ENCODE peak calls at places on chromosomes 12 and 14, in five cellular contexts. One of them, this sample, is unnamed.
A peak's percentile ranks its signal among the peaks of the same experiment; 100 is the strongest.

GRCh38 chr12:5907812-5908211 is 37.2 kb downstream of the ANO2 start:
- DNase-seq in HepG2: no peak
- DNase-seq in K562: no peak
- DNase-seq in SK-N-SH: no peak
- DNase-seq in H1: no peak
- DNase-seq in this sample: no peak

GRCh38 chr12:78562358-78563205 is 302.0 kb upstream of the SYT1 start:
- DNase-seq in HepG2: peak; percentile 1
- DNase-seq in K562: no peak
- DNase-seq in SK-N-SH: no peak
- DNase-seq in H1: no peak
- DNase-seq in this sample: peak; percentile 63

GRCh38 chr12:97168804-97169203 is 261.7 kb downstream of the NEDD1 start:
- DNase-seq in HepG2: no peak
- DNase-seq in K562: no peak
- DNase-seq in SK-N-SH: no peak
- DNase-seq in H1: no peak
- DNase-seq in this sample: no peak

GRCh38 chr12:18400186-18400585 is 138.9 kb downstream of the PIK3C2G start:
- DNase-seq in HepG2: no peak
- DNase-seq in K562: no peak
- DNase-seq in SK-N-SH: no peak
- DNase-seq in H1: no peak
- DNase-seq in this sample: no peak

GRCh38 chr12:31880340-31880739 is 78.9 kb upstream of the RESF1 start:
- DNase-seq in HepG2: no peak
- DNase-seq in K562: no peak
- DNase-seq in SK-N-SH: no peak
- DNase-seq in H1: no peak
- DNase-seq in this sample: no peak

GRCh38 chr12:66365718-66366485 is 63.6 kb downstream of the HELB start:
- DNase-seq in HepG2: no peak
- DNase-seq in K562: no peak
- DNase-seq in SK-N-SH: no peak
- DNase-seq in H1: no peak
- DNase-seq in this sample: no peak

GRCh38 chr14:53390008-53390407 is 236.9 kb upstream of the DDHD1 start:
- DNase-seq in HepG2: no peak
- DNase-seq in K562: no peak
- DNase-seq in SK-N-SH: no peak
- DNase-seq in H1: no peak
- DNase-seq in this sample: no peak

GRCh38 chr14:77849711-77850110 is 49.8 kb downstream of the ADCK1 start:
- DNase-seq in HepG2: no peak
- DNase-seq in K562: no peak
- DNase-seq in SK-N-SH: no peak
- DNase-seq in H1: no peak
- DNase-seq in this sample: no peak

GRCh38 chr12:69929125-69929524 is 104.1 kb downstream of the MYRFL start:
- DNase-seq in HepG2: no peak
- DNase-seq in K562: no peak
- DNase-seq in SK-N-SH: no peak
- DNase-seq in H1: no peak
- DNase-seq in this sample: no peak

GRCh38 chr14:72679591-72680151 is 214.2 kb downstream of the DPF3 start:
- DNase-seq in HepG2: no peak
- DNase-seq in K562: no peak
- DNase-seq in SK-N-SH: peak; percentile 58
- DNase-seq in H1: no peak
- DNase-seq in this sample: no peak

GRCh38 chr12:48775991-48776649 is 12.8 kb downstream of the ADCY6 start:
- DNase-seq in HepG2: no peak
- DNase-seq in K562: no peak
- DNase-seq in SK-N-SH: no peak
- DNase-seq in H1: no peak
- DNase-seq in this sample: no peak

GRCh38 chr12:101608301-101609133 is 13.7 kb downstream of the MYBPC1 start:
- DNase-seq in HepG2: peak; percentile 100
- DNase-seq in K562: no peak
- DNase-seq in SK-N-SH: no peak
- DNase-seq in H1: no peak
- DNase-seq in this sample: peak; percentile 22

GRCh38 chr14:72332871-72333270 is 400.6 kb downstream of the RGS6 start:
- DNase-seq in HepG2: no peak
- DNase-seq in K562: no peak
- DNase-seq in SK-N-SH: no peak
- DNase-seq in H1: no peak
- DNase-seq in this sample: no peak

GRCh38 chr12:92444763-92445162 is 258.0 kb upstream of the PLEKHG7 start:
- DNase-seq in HepG2: no peak
- DNase-seq in K562: no peak
- DNase-seq in SK-N-SH: no peak
- DNase-seq in H1: no peak
- DNase-seq in this sample: no peak

GRCh38 chr14:95515080-95515489 is 1.4 kb downstream of the SYNE3 start:
- DNase-seq in HepG2: no peak
- DNase-seq in K562: no peak
- DNase-seq in SK-N-SH: peak; percentile 70
- DNase-seq in H1: no peak
- DNase-seq in this sample: no peak

GRCh38 chr14:90739318-90740077 is 76.7 kb downstream of the TTC7B start:
- DNase-seq in HepG2: no peak
- DNase-seq in K562: no peak
- DNase-seq in SK-N-SH: peak; percentile 73
- DNase-seq in H1: no peak
- DNase-seq in this sample: no peak

GRCh38 chr14:83714141-83714540 is 1815.8 kb upstream of the FLRT2 start:
- DNase-seq in HepG2: no peak
- DNase-seq in K562: no peak
- DNase-seq in SK-N-SH: no peak
- DNase-seq in H1: no peak
- DNase-seq in this sample: no peak

GRCh38 chr12:50258167-50258551 is 25.2 kb downstream of the LIMA1 start:
- DNase-seq in HepG2: no peak
- DNase-seq in K562: no peak
- DNase-seq in SK-N-SH: no peak
- DNase-seq in H1: no peak
- DNase-seq in this sample: no peak

GRCh38 chr12:9762369-9762768 is 1.7 kb upstream of the CD69 start:
- DNase-seq in HepG2: no peak
- DNase-seq in K562: no peak
- DNase-seq in SK-N-SH: no peak
- DNase-seq in H1: no peak
- DNase-seq in this sample: no peak

GRCh38 chr14:50058112-50058511 is 58.3 kb downstream of the VCPKMT start:
- DNase-seq in HepG2: no peak
- DNase-seq in K562: no peak
- DNase-seq in SK-N-SH: no peak
- DNase-seq in H1: no peak
- DNase-seq in this sample: no peak

GRCh38 chr14:90755661-90756304 is 60.4 kb downstream of the TTC7B start:
- DNase-seq in HepG2: no peak
- DNase-seq in K562: no peak
- DNase-seq in SK-N-SH: no peak
- DNase-seq in H1: no peak
- DNase-seq in this sample: no peak

GRCh38 chr12:71092290-71092689 is 65.5 kb downstream of the TSPAN8 start:
- DNase-seq in HepG2: no peak
- DNase-seq in K562: no peak
- DNase-seq in SK-N-SH: no peak
- DNase-seq in H1: no peak
- DNase-seq in this sample: no peak

GRCh38 chr14:99981806-99982205 is 83.4 kb upstream of the EVL start:
- DNase-seq in HepG2: no peak
- DNase-seq in K562: no peak
- DNase-seq in SK-N-SH: no peak
- DNase-seq in H1: no peak
- DNase-seq in this sample: no peak

GRCh38 chr14:67513631-67514108 is 19.4 kb upstream of the PLEKHH1 start:
- DNase-seq in HepG2: no peak
- DNase-seq in K562: no peak
- DNase-seq in SK-N-SH: no peak
- DNase-seq in H1: no peak
- DNase-seq in this sample: no peak

GRCh38 chr14:106838991-106839769 is 1312.8 kb downstream of the TMEM121 start:
- DNase-seq in HepG2: no peak
- DNase-seq in K562: no peak
- DNase-seq in SK-N-SH: no peak
- DNase-seq in H1: no peak
- DNase-seq in this sample: no peak

GRCh38 chr12:13727707-13728147 is 253.7 kb downstream of the GRIN2B start:
- DNase-seq in HepG2: no peak
- DNase-seq in K562: no peak
- DNase-seq in SK-N-SH: no peak
- DNase-seq in H1: no peak
- DNase-seq in this sample: no peak

GRCh38 chr14:90349729-90350128 is 18.0 kb upstream of the NRDE2 start:
- DNase-seq in HepG2: no peak
- DNase-seq in K562: no peak
- DNase-seq in SK-N-SH: no peak
- DNase-seq in H1: no peak
- DNase-seq in this sample: no peak

GRCh38 chr12:13099910-13100609 is 3.4 kb downstream of the GSG1 start:
- DNase-seq in HepG2: no peak
- DNase-seq in K562: no peak
- DNase-seq in SK-N-SH: no peak
- DNase-seq in H1: no peak
- DNase-seq in this sample: no peak

GRCh38 chr12:1592444-1593231 is 1.7 kb downstream of the FBXL14 start:
- DNase-seq in HepG2: no peak
- DNase-seq in K562: peak; percentile 42
- DNase-seq in SK-N-SH: peak; percentile 66
- DNase-seq in H1: no peak
- DNase-seq in this sample: no peak

GRCh38 chr12:124613151-124613585 is 45.8 kb upstream of the NCOR2 start:
- DNase-seq in HepG2: no peak
- DNase-seq in K562: no peak
- DNase-seq in SK-N-SH: no peak
- DNase-seq in H1: no peak
- DNase-seq in this sample: peak; percentile 38

GRCh38 chr12:13411287-13411686 is 214.8 kb downstream of the EMP1 start:
- DNase-seq in HepG2: no peak
- DNase-seq in K562: no peak
- DNase-seq in SK-N-SH: no peak
- DNase-seq in H1: no peak
- DNase-seq in this sample: no peak

GRCh38 chr14:69337984-69338383 is 60.1 kb downstream of the ERH start:
- DNase-seq in HepG2: no peak
- DNase-seq in K562: no peak
- DNase-seq in SK-N-SH: no peak
- DNase-seq in H1: no peak
- DNase-seq in this sample: no peak
- TF ChIP-seq JUND in HepG2: no peak
- TF ChIP-seq JUND in K562: no peak
- TF ChIP-seq JUND in SK-N-SH: no peak
- TF ChIP-seq JUND in H1: no peak
- TF ChIP-seq JUND in this sample: no peak

DNA sequence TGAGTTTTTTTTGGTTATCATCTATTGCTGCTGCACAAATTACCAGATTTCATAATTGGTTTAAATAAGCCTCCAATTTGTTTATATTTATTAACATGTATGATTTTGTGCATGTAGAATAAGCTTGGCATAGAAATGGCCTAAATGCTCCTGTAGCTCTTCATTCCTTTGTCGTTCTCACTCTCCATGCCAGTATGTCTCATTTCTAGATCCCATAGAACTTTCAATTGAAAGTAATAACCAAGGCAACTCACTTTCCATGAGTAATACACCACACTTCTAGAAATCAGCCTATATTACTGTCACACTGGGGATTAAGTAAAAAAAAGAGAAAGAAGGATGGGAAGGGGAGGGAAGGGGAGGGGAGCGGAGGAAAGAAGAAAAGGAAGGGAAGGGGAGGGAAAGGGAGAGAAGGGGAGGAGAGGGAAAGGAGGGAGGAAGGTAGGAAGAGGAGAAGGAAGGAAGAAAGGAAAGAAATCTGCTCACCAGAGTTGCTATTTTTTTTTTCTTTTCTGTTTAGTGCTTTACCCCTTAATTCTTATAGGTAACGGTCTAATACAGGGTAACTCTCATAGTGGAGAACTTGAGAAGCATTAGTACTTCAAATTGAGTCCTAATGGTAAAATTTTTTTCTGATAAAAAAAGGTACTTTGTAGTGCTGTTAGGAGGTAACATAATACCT is 45.6 kb downstream of the MDM2 start:
- DNase-seq in HepG2: no peak
- DNase-seq in K562: no peak
- DNase-seq in SK-N-SH: no peak
- DNase-seq in H1: no peak
- DNase-seq in this sample: no peak
- TF ChIP-seq JUND in HepG2: no peak
- TF ChIP-seq JUND in K562: no peak
- TF ChIP-seq JUND in SK-N-SH: no peak
- TF ChIP-seq JUND in H1: no peak
- TF ChIP-seq JUND in this sample: no peak

DNA sequence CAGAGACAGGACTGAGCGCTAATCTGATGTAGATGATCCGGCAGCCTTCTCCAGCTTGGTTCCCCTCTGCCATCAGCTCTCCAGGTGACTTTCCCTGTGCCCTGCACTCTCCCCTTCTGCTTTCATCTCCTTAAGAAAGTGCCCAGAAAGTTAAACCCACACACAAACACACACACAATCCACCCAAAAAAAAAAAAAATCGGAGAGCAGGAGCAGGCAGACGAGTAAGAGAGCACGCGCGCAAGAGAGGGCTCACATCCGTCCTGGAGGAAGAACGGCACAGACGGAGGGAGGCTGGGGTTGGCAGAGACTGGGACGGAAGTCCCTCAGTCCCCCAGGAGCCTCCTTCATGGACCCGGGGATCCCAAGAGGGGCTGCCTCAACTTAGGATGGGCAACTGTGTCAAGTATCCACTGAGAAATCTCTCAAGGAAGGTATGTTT is 9.8 kb downstream of the CABP1 start:
- DNase-seq in HepG2: no peak
- DNase-seq in K562: no peak
- DNase-seq in SK-N-SH: no peak
- DNase-seq in H1: no peak
- DNase-seq in this sample: no peak
- TF ChIP-seq JUND in HepG2: no peak
- TF ChIP-seq JUND in K562: no peak
- TF ChIP-seq JUND in SK-N-SH: no peak
- TF ChIP-seq JUND in H1: no peak
- TF ChIP-seq JUND in this sample: no peak

DNA sequence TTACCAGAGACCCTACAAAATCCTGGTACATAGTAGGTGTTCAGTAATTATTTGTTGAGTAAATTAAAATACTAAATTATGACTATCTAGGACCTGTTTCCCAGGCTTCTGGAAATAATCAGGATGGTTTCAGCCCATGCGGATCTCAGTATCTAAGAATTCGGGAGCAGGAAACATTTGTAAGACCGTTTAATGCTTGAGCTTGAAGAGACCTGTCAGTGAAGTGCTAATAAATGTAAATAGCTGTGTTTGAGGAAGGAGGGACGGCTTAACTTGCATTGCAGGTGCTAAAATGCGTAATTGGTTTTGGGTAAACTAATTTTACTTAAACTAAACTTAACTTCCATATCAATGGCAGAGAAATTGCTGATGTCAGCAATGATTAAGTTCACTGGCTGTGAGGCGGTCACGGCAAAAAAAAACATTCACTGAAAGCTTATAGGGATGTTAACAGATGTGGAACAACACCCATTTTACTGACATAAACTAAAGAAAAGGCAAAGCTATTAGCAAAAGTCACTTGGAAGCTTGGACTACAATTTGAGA is 28.6 kb upstream of the AEBP2 start:
- DNase-seq in HepG2: no peak
- DNase-seq in K562: no peak
- DNase-seq in SK-N-SH: no peak
- DNase-seq in H1: no peak
- DNase-seq in this sample: no peak
- TF ChIP-seq JUND in HepG2: no peak
- TF ChIP-seq JUND in K562: no peak
- TF ChIP-seq JUND in SK-N-SH: no peak
- TF ChIP-seq JUND in H1: no peak
- TF ChIP-seq JUND in this sample: no peak

This sample was measured in T47D.